ENCODE peak calls at places on chromosome 2, in ten cellular contexts. One of them, this sample, is unnamed.

GRCh38 chr2:128604045-128604444 is 285.4 kb upstream of the HS6ST1 start:
- DNase-seq in tibial artery: no peak
- DNase-seq in AG04449: no peak
- DNase-seq in AG09309: no peak
- DNase-seq in lower leg skin: peak
- DNase-seq in testis: no peak
- DNase-seq in K562: no peak
- DNase-seq in choroid plexus epithelial cell: no peak
- DNase-seq in Panc1: no peak
- DNase-seq in cardiac muscle cell: no peak
- DNase-seq in this sample: no peak

GRCh38 chr2:3575534-3576324 is 669 bp downstream of the RPS7 start:
- DNase-seq in tibial artery: no peak
- DNase-seq in AG04449: no peak
- DNase-seq in AG09309: no peak
- DNase-seq in lower leg skin: peak
- DNase-seq in testis: no peak
- DNase-seq in K562: peak
- DNase-seq in choroid plexus epithelial cell: peak
- DNase-seq in Panc1: no peak
- DNase-seq in cardiac muscle cell: peak
- DNase-seq in this sample: no peak

GRCh38 chr2:106607371-106607770 is 120.2 kb downstream of the CD8B2 start:
- DNase-seq in tibial artery: no peak
- DNase-seq in AG04449: no peak
- DNase-seq in AG09309: no peak
- DNase-seq in lower leg skin: no peak
- DNase-seq in testis: no peak
- DNase-seq in K562: no peak
- DNase-seq in choroid plexus epithelial cell: no peak
- DNase-seq in Panc1: no peak
- DNase-seq in cardiac muscle cell: no peak
- DNase-seq in this sample: no peak

GRCh38 chr2:43493954-43494353 is 101.9 kb downstream of the THADA start:
- DNase-seq in tibial artery: no peak
- DNase-seq in AG04449: no peak
- DNase-seq in AG09309: no peak
- DNase-seq in lower leg skin: no peak
- DNase-seq in testis: no peak
- DNase-seq in K562: no peak
- DNase-seq in choroid plexus epithelial cell: no peak
- DNase-seq in Panc1: no peak
- DNase-seq in cardiac muscle cell: no peak
- DNase-seq in this sample: no peak

GRCh38 chr2:127422631-127423475 is 4.6 kb downstream of the PROC start:
- DNase-seq in tibial artery: no peak
- DNase-seq in AG04449: no peak
- DNase-seq in AG09309: no peak
- DNase-seq in lower leg skin: peak
- DNase-seq in testis: no peak
- DNase-seq in K562: peak
- DNase-seq in choroid plexus epithelial cell: no peak
- DNase-seq in Panc1: no peak
- DNase-seq in cardiac muscle cell: peak
- DNase-seq in this sample: no peak

GRCh38 chr2:30226144-30227032 is 4.9 kb upstream of the LBH start:
- DNase-seq in tibial artery: no peak
- DNase-seq in AG04449: peak
- DNase-seq in AG09309: no peak
- DNase-seq in lower leg skin: peak
- DNase-seq in testis: no peak
- DNase-seq in K562: no peak
- DNase-seq in choroid plexus epithelial cell: peak
- DNase-seq in Panc1: no peak
- DNase-seq in cardiac muscle cell: no peak
- DNase-seq in this sample: peak

GRCh38 chr2:108588070-108588668 is 53.9 kb downstream of the LIMS1 start:
- DNase-seq in tibial artery: no peak
- DNase-seq in AG04449: no peak
- DNase-seq in AG09309: no peak
- DNase-seq in lower leg skin: no peak
- DNase-seq in testis: no peak
- DNase-seq in K562: no peak
- DNase-seq in choroid plexus epithelial cell: no peak
- DNase-seq in Panc1: no peak
- DNase-seq in cardiac muscle cell: no peak
- DNase-seq in this sample: no peak

GRCh38 chr2:196404276-196404675 is 232.9 kb upstream of the STK17B start:
- DNase-seq in tibial artery: no peak
- DNase-seq in AG04449: no peak
- DNase-seq in AG09309: no peak
- DNase-seq in lower leg skin: no peak
- DNase-seq in testis: no peak
- DNase-seq in K562: no peak
- DNase-seq in choroid plexus epithelial cell: peak
- DNase-seq in Panc1: no peak
- DNase-seq in cardiac muscle cell: no peak
- DNase-seq in this sample: no peak

GRCh38 chr2:45802739-45803138 is 151.3 kb downstream of the PRKCE start:
- DNase-seq in tibial artery: no peak
- DNase-seq in AG04449: no peak
- DNase-seq in AG09309: no peak
- DNase-seq in lower leg skin: no peak
- DNase-seq in testis: no peak
- DNase-seq in K562: no peak
- DNase-seq in choroid plexus epithelial cell: no peak
- DNase-seq in Panc1: no peak
- DNase-seq in cardiac muscle cell: no peak
- DNase-seq in this sample: no peak

GRCh38 chr2:2409481-2409880 is 78.4 kb upstream of the MYT1L start:
- DNase-seq in tibial artery: no peak
- DNase-seq in AG04449: no peak
- DNase-seq in AG09309: no peak
- DNase-seq in lower leg skin: no peak
- DNase-seq in testis: no peak
- DNase-seq in K562: no peak
- DNase-seq in choroid plexus epithelial cell: no peak
- DNase-seq in Panc1: no peak
- DNase-seq in cardiac muscle cell: no peak
- DNase-seq in this sample: no peak

GRCh38 chr2:157662401-157662800 is 33.7 kb upstream of the ACVR1C start:
- DNase-seq in tibial artery: no peak
- DNase-seq in AG04449: no peak
- DNase-seq in AG09309: no peak
- DNase-seq in lower leg skin: no peak
- DNase-seq in testis: no peak
- DNase-seq in K562: no peak
- DNase-seq in choroid plexus epithelial cell: peak
- DNase-seq in Panc1: no peak
- DNase-seq in cardiac muscle cell: no peak
- DNase-seq in this sample: no peak

GRCh38 chr2:20168048-20168726 is 56.7 kb downstream of the SDC1 start:
- DNase-seq in tibial artery: no peak
- DNase-seq in AG04449: no peak
- DNase-seq in AG09309: no peak
- DNase-seq in lower leg skin: peak
- DNase-seq in testis: no peak
- DNase-seq in K562: no peak
- DNase-seq in choroid plexus epithelial cell: no peak
- DNase-seq in Panc1: no peak
- DNase-seq in cardiac muscle cell: no peak
- DNase-seq in this sample: no peak

DNA sequence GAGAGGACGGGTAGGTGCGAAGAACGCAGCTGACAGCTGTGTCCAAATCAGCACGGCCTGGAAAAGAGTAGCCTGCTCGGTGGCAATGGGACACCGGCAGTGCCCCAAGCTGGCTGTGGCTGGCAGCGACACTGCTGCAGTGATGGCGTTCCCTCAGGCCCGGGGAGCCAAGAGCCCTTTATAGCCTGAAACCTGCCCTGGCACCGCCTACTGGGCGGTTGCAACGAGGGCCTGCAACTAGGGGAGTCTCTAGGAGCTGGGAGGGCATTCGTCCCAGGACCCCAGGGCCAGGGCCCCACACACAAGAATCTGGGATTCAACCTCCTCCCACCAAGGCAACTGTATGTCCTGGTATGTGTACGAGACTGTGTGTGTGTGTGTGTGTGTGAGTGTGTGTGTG is 6.7 kb upstream of the CYP26B1 start:
- DNase-seq in tibial artery: no peak
- DNase-seq in AG04449: no peak
- DNase-seq in AG09309: no peak
- DNase-seq in lower leg skin: peak
- DNase-seq in testis: no peak
- DNase-seq in K562: no peak
- DNase-seq in choroid plexus epithelial cell: no peak
- DNase-seq in Panc1: no peak
- DNase-seq in cardiac muscle cell: no peak
- DNase-seq in this sample: no peak
- TF ChIP-seq CTCF in tibial artery: no peak
- TF ChIP-seq CTCF in AG04449: no peak
- TF ChIP-seq CTCF in AG09309: no peak
- TF ChIP-seq CTCF in lower leg skin: no peak
- TF ChIP-seq CTCF in testis: no peak
- TF ChIP-seq CTCF in K562: no peak
- TF ChIP-seq CTCF in choroid plexus epithelial cell: no peak
- TF ChIP-seq CTCF in Panc1: no peak
- TF ChIP-seq CTCF in cardiac muscle cell: no peak
- TF ChIP-seq CTCF in this sample: no peak

DNA sequence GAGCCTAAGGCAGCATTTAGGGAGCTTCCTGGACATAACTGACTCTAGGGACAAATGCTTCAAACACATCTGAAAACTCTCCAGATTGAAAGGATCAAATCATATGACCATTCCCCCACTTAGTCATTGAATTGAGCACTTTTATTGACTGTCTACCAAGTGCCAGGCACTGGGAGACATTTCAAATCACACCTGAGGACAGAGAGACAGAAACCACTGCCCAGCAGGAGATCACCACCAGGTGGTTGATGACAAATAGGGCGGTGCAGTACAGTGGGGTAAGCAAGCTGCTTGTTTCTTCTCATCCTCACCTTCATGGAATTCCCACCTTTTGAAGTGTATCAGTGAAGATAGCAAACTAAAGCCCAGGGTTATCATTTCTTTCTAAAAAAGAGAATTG is 19.0 kb upstream of the CXCR4 start:
- DNase-seq in tibial artery: no peak
- DNase-seq in AG04449: no peak
- DNase-seq in AG09309: no peak
- DNase-seq in lower leg skin: no peak
- DNase-seq in testis: no peak
- DNase-seq in K562: no peak
- DNase-seq in choroid plexus epithelial cell: no peak
- DNase-seq in Panc1: no peak
- DNase-seq in cardiac muscle cell: no peak
- DNase-seq in this sample: no peak
- TF ChIP-seq CTCF in tibial artery: no peak
- TF ChIP-seq CTCF in AG04449: no peak
- TF ChIP-seq CTCF in AG09309: no peak
- TF ChIP-seq CTCF in lower leg skin: no peak
- TF ChIP-seq CTCF in testis: no peak
- TF ChIP-seq CTCF in K562: no peak
- TF ChIP-seq CTCF in choroid plexus epithelial cell: no peak
- TF ChIP-seq CTCF in Panc1: no peak
- TF ChIP-seq CTCF in cardiac muscle cell: no peak
- TF ChIP-seq CTCF in this sample: no peak

GRCh38 chr2:27799646-27800010 is 28.1 kb downstream of the MRPL33 start:
- DNase-seq in tibial artery: peak
- DNase-seq in AG04449: no peak
- DNase-seq in AG09309: no peak
- DNase-seq in lower leg skin: no peak
- DNase-seq in testis: no peak
- DNase-seq in K562: no peak
- DNase-seq in choroid plexus epithelial cell: no peak
- DNase-seq in Panc1: no peak
- DNase-seq in cardiac muscle cell: no peak
- DNase-seq in this sample: no peak
- TF ChIP-seq CTCF in tibial artery: no peak
- TF ChIP-seq CTCF in AG04449: no peak
- TF ChIP-seq CTCF in AG09309: peak
- TF ChIP-seq CTCF in lower leg skin: no peak
- TF ChIP-seq CTCF in testis: no peak
- TF ChIP-seq CTCF in K562: no peak
- TF ChIP-seq CTCF in choroid plexus epithelial cell: peak
- TF ChIP-seq CTCF in Panc1: no peak
- TF ChIP-seq CTCF in cardiac muscle cell: no peak
- TF ChIP-seq CTCF in this sample: no peak

GRCh38 chr2:72149556-72150156 is 2.0 kb upstream of the CYP26B1 start:
- DNase-seq in tibial artery: no peak
- DNase-seq in AG04449: no peak
- DNase-seq in AG09309: no peak
- DNase-seq in lower leg skin: peak
- DNase-seq in testis: no peak
- DNase-seq in K562: no peak
- DNase-seq in choroid plexus epithelial cell: no peak
- DNase-seq in Panc1: no peak
- DNase-seq in cardiac muscle cell: peak
- DNase-seq in this sample: no peak

GRCh38 chr2:72150157-72150960 is 2.7 kb upstream of the CYP26B1 start:
- DNase-seq in tibial artery: peak
- DNase-seq in AG04449: no peak
- DNase-seq in AG09309: peak
- DNase-seq in lower leg skin: peak
- DNase-seq in testis: peak
- DNase-seq in K562: peak
- DNase-seq in choroid plexus epithelial cell: peak
- DNase-seq in Panc1: peak
- DNase-seq in cardiac muscle cell: peak
- DNase-seq in this sample: peak

GRCh38 chr2:72147971-72148369 is 308 bp upstream of the CYP26B1 start:
- DNase-seq in tibial artery: no peak
- DNase-seq in AG04449: no peak
- DNase-seq in AG09309: no peak
- DNase-seq in lower leg skin: no peak
- DNase-seq in testis: no peak
- DNase-seq in K562: no peak
- DNase-seq in choroid plexus epithelial cell: no peak
- DNase-seq in Panc1: no peak
- DNase-seq in cardiac muscle cell: no peak
- DNase-seq in this sample: no peak

GRCh38 chr2:72148391-72148974 is 821 bp upstream of the CYP26B1 start:
- DNase-seq in tibial artery: no peak
- DNase-seq in AG04449: no peak
- DNase-seq in AG09309: no peak
- DNase-seq in lower leg skin: peak
- DNase-seq in testis: no peak
- DNase-seq in K562: peak
- DNase-seq in choroid plexus epithelial cell: no peak
- DNase-seq in Panc1: no peak
- DNase-seq in cardiac muscle cell: peak
- DNase-seq in this sample: no peak

DNA sequence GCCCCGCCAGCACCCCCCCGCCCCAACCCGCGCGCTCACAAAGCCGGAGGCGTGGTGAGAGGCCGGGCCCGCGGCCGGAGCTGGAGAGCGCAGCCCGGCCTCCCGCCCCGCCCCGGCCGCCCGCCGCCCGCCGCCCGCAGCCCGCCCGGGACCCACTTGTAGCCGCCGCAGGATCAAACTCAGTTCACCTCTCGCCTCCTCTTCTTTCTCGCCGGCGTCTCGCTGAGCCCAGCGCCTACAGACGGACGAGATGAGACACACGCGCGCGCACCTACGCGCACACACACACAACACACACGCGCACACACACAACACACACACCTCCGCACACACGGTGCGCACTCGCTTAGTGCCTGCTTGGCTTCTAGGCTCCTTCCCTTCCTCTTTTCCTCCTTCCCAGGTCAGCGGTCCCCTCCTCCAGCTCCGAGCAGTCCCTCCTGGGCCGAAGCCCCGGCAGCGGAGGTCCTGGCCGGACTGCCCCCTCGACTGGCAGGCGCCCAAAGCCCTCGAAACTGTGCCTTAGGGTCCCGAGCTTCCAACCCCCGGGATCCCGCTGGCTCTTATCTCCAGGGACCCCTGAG is 1.4 kb upstream of the CYP26B1 start:
- DNase-seq in tibial artery: no peak
- DNase-seq in AG04449: no peak
- DNase-seq in AG09309: no peak
- DNase-seq in lower leg skin: peak
- DNase-seq in testis: peak
- DNase-seq in K562: peak
- DNase-seq in choroid plexus epithelial cell: peak
- DNase-seq in Panc1: no peak
- DNase-seq in cardiac muscle cell: peak
- DNase-seq in this sample: no peak
- TF ChIP-seq CTCF in tibial artery: no peak
- TF ChIP-seq CTCF in AG04449: no peak
- TF ChIP-seq CTCF in AG09309: no peak
- TF ChIP-seq CTCF in lower leg skin: no peak
- TF ChIP-seq CTCF in testis: no peak
- TF ChIP-seq CTCF in K562: no peak
- TF ChIP-seq CTCF in choroid plexus epithelial cell: no peak
- TF ChIP-seq CTCF in Panc1: no peak
- TF ChIP-seq CTCF in cardiac muscle cell: no peak
- TF ChIP-seq CTCF in this sample: no peak